ENCODE peak calls at places on chromosomes 7 and 10, in five cellular contexts. E, S, Y, N and B are unnamed samples.
A peak's percentile ranks its signal among the peaks of the same experiment; 100 is the strongest.

GRCh38 chr10:98423691-98424120 is 8.7 kb upstream of the PYROXD2 start:
- DNase-seq in E (no peak), S (peak; percentile 53), Y (no peak), N (no peak), B (peak; percentile 20)

GRCh38 chr10:114180937-114181336 is 1.8 kb downstream of the TDRD1 start:
- DNase-seq in E (no peak), S (no peak), Y (no peak), N (no peak), B (no peak)

GRCh38 chr7:105578496-105578895 is 2.8 kb downstream of the EFCAB10 start:
- DNase-seq in E (no peak), S (no peak), Y (no peak), N (no peak), B (no peak)

GRCh38 chr7:2445898-2446555 is 30.2 kb downstream of the GRIFIN start:
- DNase-seq in E (no peak), S (no peak), Y (no peak), N (no peak), B (no peak)

GRCh38 chr10:120688928-120689327 is 162.2 kb upstream of the WDR11 start:
- DNase-seq in E (no peak), S (no peak), Y (no peak), N (no peak), B (no peak)

GRCh38 chr7:102189756-102190155 is 96.9 kb upstream of the SH2B2 start:
- DNase-seq in E (no peak), S (no peak), Y (no peak), N (no peak), B (peak; percentile 63)

GRCh38 chr10:101838416-101838970 is 5.1 kb downstream of the KCNIP2 start:
- DNase-seq in E (no peak), S (no peak), Y (no peak), N (no peak), B (no peak)

GRCh38 chr7:42097756-42098155 is 139.3 kb downstream of the GLI3 start:
- DNase-seq in E (no peak), S (no peak), Y (no peak), N (no peak), B (no peak)

GRCh38 chr7:157594306-157594705 is 257.5 kb downstream of the DNAJB6 start:
- DNase-seq in E (no peak), S (no peak), Y (no peak), N (no peak), B (no peak)

GRCh38 chr7:923108-924041 is 31.1 kb downstream of the ADAP1 start:
- DNase-seq in E (no peak), S (no peak), Y (no peak), N (peak; percentile 34), B (peak; percentile 70)

GRCh38 chr7:45457591-45457990 is 116.6 kb upstream of the ADCY1 start:
- DNase-seq in E (no peak), S (no peak), Y (no peak), N (no peak), B (no peak)

GRCh38 chr7:155669717-155670505 is 25.4 kb downstream of the RBM33 start:
- DNase-seq in E (no peak), S (no peak), Y (no peak), N (no peak), B (no peak)

GRCh38 chr10:14405076-14406065 is 74.6 kb upstream of the FRMD4A start:
- DNase-seq in E (no peak), S (no peak), Y (peak; percentile 17), N (no peak), B (no peak)

GRCh38 chr7:76332073-76332472 is 26.7 kb downstream of the YWHAG start:
- DNase-seq in E (no peak), S (no peak), Y (no peak), N (no peak), B (no peak)

GRCh38 chr10:1089017-1089689 is 33.0 kb downstream of the WDR37 start:
- DNase-seq in E (no peak), S (no peak), Y (no peak), N (no peak), B (no peak)

GRCh38 chr10:32940321-32941264 is 17.4 kb downstream of the ITGB1 start:
- DNase-seq in E (no peak), S (no peak), Y (no peak), N (no peak), B (no peak)

GRCh38 chr10:121578298-121578697 is 19.9 kb downstream of the FGFR2 start:
- DNase-seq in E (no peak), S (no peak), Y (no peak), N (no peak), B (no peak)

GRCh38 chr7:51011710-51012350 is 229.1 kb upstream of the GRB10 start:
- DNase-seq in E (no peak), S (no peak), Y (no peak), N (no peak), B (no peak)

GRCh38 chr7:123367508-123368122 is 166.8 kb downstream of the IQUB start:
- DNase-seq in E (no peak), S (peak; percentile 65), Y (no peak), N (peak; percentile 41), B (no peak)

GRCh38 chr10:61286695-61287094 is 166.5 kb downstream of the TMEM26 start:
- DNase-seq in E (no peak), S (no peak), Y (no peak), N (no peak), B (no peak)

GRCh38 chr10:81957976-81958375 is 83.0 kb downstream of the NRG3 start:
- DNase-seq in E (no peak), S (no peak), Y (no peak), N (no peak), B (no peak)

GRCh38 chr7:145050415-145050814 is 214.6 kb upstream of the TPK1 start:
- DNase-seq in E (no peak), S (no peak), Y (no peak), N (no peak), B (no peak)

GRCh38 chr7:142935941-142936565 is 2.5 kb upstream of the TRPV5 start:
- DNase-seq in E (no peak), S (no peak), Y (no peak), N (no peak), B (no peak)

GRCh38 chr10:37685741-37686683 is 171.4 kb downstream of the ZNF248 start:
- DNase-seq in E (no peak), S (no peak), Y (no peak), N (no peak), B (no peak)

GRCh38 chr7:2145835-2146580 is 86.7 kb downstream of the MAD1L1 start:
- DNase-seq in E (no peak), S (no peak), Y (no peak), N (no peak), B (no peak)

GRCh38 chr7:91656486-91657237 is 223.8 kb downstream of the MTERF1 start:
- DNase-seq in E (no peak), S (no peak), Y (no peak), N (no peak), B (no peak)

GRCh38 chr10:44569193-44570091 is 184.5 kb upstream of the CXCL12 start:
- DNase-seq in E (no peak), S (no peak), Y (no peak), N (no peak), B (peak; percentile 44)

GRCh38 chr7:107167483-107168232 is 1.1 kb upstream of the HBP1 start:
- DNase-seq in E (peak; percentile 69), S (peak; percentile 74), Y (no peak), N (peak; percentile 30), B (no peak)

GRCh38 chr10:79454259-79454658 is 8.8 kb upstream of the ZCCHC24 start:
- DNase-seq in E (no peak), S (no peak), Y (no peak), N (no peak), B (no peak)

GRCh38 chr7:116871061-116871700 is 8.8 kb downstream of the CAPZA2 start:
- DNase-seq in E (no peak), S (no peak), Y (no peak), N (no peak), B (no peak)
- H3K4me1 ChIP-seq in E (no peaks in the 10 kb centered on the region), S (peaks cover 11% of the 10 kb centered on the region), Y (peaks cover 5% of the 10 kb centered on the region), N (peaks cover 27% of the 10 kb centered on the region), B (peaks cover 88% of the 10 kb centered on the region)

DNA sequence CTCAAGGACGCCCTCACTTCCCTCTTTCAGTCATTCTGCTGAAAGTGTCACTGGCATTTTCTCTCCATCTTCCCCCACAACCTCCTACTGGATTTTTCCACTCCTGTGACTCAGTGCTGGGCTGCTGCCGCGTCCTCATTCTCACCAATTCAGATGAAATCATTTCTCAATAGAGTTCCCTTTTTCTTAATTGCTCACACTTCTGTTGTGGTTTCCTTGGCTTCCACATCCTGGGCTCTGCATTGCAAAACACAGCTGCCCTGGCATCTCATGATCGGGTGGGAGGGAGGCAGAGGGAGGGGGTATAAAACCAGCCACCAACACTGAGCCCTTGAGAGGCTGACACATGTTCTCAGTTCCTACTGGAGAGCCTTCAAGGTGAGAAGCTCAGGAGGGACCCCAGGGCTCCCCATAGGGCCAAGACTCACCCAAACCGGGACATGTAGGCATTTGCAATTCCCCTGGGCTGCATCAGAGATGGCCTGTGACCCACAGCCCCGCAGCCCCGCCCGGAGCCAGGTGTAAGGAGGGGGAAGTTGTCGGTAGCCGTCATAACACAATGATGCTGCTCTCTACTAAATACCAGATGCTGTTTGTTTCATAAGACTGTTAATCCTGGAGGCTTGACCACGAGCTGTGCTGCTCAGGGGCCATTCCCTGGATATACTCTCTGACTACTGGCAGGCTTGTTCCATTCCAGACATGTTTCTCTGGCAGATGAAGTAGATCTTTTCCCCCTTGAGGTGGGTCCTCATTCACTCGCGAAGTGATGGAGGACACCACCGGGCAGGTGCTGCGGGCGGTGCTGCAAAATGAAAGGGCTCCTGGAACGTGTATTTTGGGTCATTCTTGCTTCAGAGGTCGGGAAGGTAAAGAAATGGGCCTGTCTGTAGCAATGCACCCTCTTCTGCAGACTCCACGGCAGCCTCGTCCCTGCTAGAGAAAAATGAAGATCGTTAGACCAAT is 61.3 kb downstream of the MKI67 start:
- DNase-seq in E (no peak), S (no peak), Y (no peak), N (no peak), B (peak; percentile 65)
- H3K4me1 ChIP-seq in E (no peaks in the 10 kb centered on the region), S (peaks cover 18% of the 10 kb centered on the region), Y (no peaks in the 10 kb centered on the region), N (no peaks in the 10 kb centered on the region), B (no peaks in the 10 kb centered on the region)

DNA sequence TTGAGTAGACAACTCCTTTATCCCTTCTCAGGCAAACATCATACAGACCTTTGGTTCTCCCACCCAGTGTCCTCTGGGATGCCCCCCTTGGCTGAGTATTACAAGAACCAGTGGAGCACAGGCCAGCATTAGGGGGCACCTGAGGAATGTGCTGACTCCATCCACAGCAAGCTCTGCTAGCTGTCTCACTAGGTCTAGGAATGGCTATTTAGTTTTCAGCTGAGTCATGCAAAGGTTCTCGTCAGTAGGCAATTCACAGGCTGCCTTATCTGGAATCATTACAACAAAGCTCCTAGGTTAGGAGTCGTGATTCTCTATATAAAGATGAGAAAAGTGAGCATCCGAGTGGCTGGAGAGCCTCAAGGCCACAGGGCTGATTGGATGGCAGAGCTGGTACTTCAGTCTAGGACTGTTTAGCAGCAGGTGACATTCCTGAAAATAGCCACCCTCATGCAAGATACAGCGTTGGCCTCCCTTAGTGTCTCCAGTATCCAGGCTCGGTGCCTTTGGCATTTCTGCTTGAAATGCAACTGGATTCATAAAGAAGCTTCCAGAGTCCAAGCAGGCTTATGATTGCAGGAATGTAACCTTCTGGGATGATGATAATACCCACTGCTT is 75.8 kb downstream of the CDCA7L start:
- DNase-seq in E (no peak), S (peak; percentile 28), Y (no peak), N (no peak), B (no peak)
- H3K4me1 ChIP-seq in E (no peaks in the 10 kb centered on the region), S (peaks cover 11% of the 10 kb centered on the region), Y (no peaks in the 10 kb centered on the region), N (no peaks in the 10 kb centered on the region), B (no peaks in the 10 kb centered on the region)

DNA sequence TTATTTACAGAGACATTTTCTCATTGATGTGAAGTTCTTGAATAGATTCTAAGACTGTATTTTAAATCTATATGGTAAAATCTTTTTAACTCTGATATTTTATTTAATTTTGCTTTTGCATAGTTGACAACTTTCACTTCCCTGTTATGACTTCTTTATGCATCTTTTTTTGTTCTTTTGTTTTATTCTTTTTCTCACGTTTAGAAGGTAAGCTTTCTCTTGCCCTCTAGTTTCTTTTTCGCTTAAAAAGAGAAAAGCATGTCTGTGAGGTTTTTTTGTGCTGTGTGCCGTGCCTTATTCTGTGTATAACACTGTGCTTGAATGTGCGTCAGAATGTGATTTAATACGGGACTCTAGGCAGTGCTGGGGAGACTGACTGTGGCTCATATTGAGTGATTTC is 74.7 kb downstream of the AP3M1 start:
- DNase-seq in E (no peak), S (no peak), Y (no peak), N (no peak), B (no peak)
- H3K4me1 ChIP-seq in E (no peaks in the 10 kb centered on the region), S (peaks cover 6% of the 10 kb centered on the region), Y (peaks cover 7% of the 10 kb centered on the region), N (no peaks in the 10 kb centered on the region), B (peaks cover 14% of the 10 kb centered on the region)